ENCODE peak calls at places on chromosomes 5 and 9, in nine cellular contexts. One of them, this sample, is unnamed.

GRCh38 chr5:134435525-134435924 is 23.8 kb upstream of the CDKN2AIPNL start:
- DNase-seq in left ventricle myocardium inferior: no peak
- DNase-seq in CD8-positive, alpha-beta T cell: no peak
- DNase-seq in tibial artery: no peak
- DNase-seq in right cardiac atrium: no peak
- DNase-seq in transverse colon: no peak
- DNase-seq in cardiac muscle cell: no peak
- DNase-seq in fibroblast of lung: peak; percentile 82
- DNase-seq in caudate nucleus: no peak
- DNase-seq in this sample: no peak

GRCh38 chr9:128933731-128934130 is 12.9 kb downstream of the PHYHD1 start:
- DNase-seq in left ventricle myocardium inferior: peak; percentile 2
- DNase-seq in CD8-positive, alpha-beta T cell: no peak
- DNase-seq in tibial artery: no peak
- DNase-seq in right cardiac atrium: no peak
- DNase-seq in transverse colon: no peak
- DNase-seq in cardiac muscle cell: no peak
- DNase-seq in fibroblast of lung: no peak
- DNase-seq in caudate nucleus: no peak
- DNase-seq in this sample: no peak

GRCh38 chr5:59609501-59610265 is 283.8 kb downstream of the PDE4D start:
- DNase-seq in left ventricle myocardium inferior: no peak
- DNase-seq in CD8-positive, alpha-beta T cell: no peak
- DNase-seq in tibial artery: no peak
- DNase-seq in right cardiac atrium: no peak
- DNase-seq in transverse colon: no peak
- DNase-seq in cardiac muscle cell: peak; percentile 20
- DNase-seq in fibroblast of lung: peak; percentile 56
- DNase-seq in caudate nucleus: no peak
- DNase-seq in this sample: no peak

GRCh38 chr5:60577116-60577515 is 122.8 kb downstream of the DEPDC1B start:
- DNase-seq in left ventricle myocardium inferior: no peak
- DNase-seq in CD8-positive, alpha-beta T cell: no peak
- DNase-seq in tibial artery: no peak
- DNase-seq in right cardiac atrium: no peak
- DNase-seq in transverse colon: no peak
- DNase-seq in cardiac muscle cell: peak; percentile 39
- DNase-seq in fibroblast of lung: peak; percentile 79
- DNase-seq in caudate nucleus: no peak
- DNase-seq in this sample: no peak

GRCh38 chr5:132420706-132421272 is 51.3 kb downstream of the SLC22A5 start:
- DNase-seq in left ventricle myocardium inferior: no peak
- DNase-seq in CD8-positive, alpha-beta T cell: no peak
- DNase-seq in tibial artery: peak; percentile 42
- DNase-seq in right cardiac atrium: no peak
- DNase-seq in transverse colon: no peak
- DNase-seq in cardiac muscle cell: no peak
- DNase-seq in fibroblast of lung: no peak
- DNase-seq in caudate nucleus: no peak
- DNase-seq in this sample: no peak

GRCh38 chr5:76527685-76528161 is 95.5 kb downstream of the F2RL2 start:
- DNase-seq in left ventricle myocardium inferior: no peak
- DNase-seq in CD8-positive, alpha-beta T cell: no peak
- DNase-seq in tibial artery: no peak
- DNase-seq in right cardiac atrium: no peak
- DNase-seq in transverse colon: no peak
- DNase-seq in cardiac muscle cell: no peak
- DNase-seq in fibroblast of lung: peak; percentile 91
- DNase-seq in caudate nucleus: no peak
- DNase-seq in this sample: no peak

GRCh38 chr9:85040806-85041575 is 371.5 kb downstream of the NTRK2 start:
- DNase-seq in left ventricle myocardium inferior: no peak
- DNase-seq in CD8-positive, alpha-beta T cell: no peak
- DNase-seq in tibial artery: no peak
- DNase-seq in right cardiac atrium: peak; percentile 22
- DNase-seq in transverse colon: no peak
- DNase-seq in cardiac muscle cell: peak; percentile 46
- DNase-seq in fibroblast of lung: peak; percentile 25
- DNase-seq in caudate nucleus: peak; percentile 83
- DNase-seq in this sample: no peak

GRCh38 chr5:36744678-36745659 is 131.6 kb upstream of the NIPBL start:
- DNase-seq in left ventricle myocardium inferior: peak; percentile 58
- DNase-seq in CD8-positive, alpha-beta T cell: no peak
- DNase-seq in tibial artery: peak; percentile 47
- DNase-seq in right cardiac atrium: peak; percentile 63
- DNase-seq in transverse colon: peak; percentile 93
- DNase-seq in cardiac muscle cell: peak; percentile 82
- DNase-seq in fibroblast of lung: peak; percentile 62
- DNase-seq in caudate nucleus: peak; percentile 9
- DNase-seq in this sample: peak; percentile 78

GRCh38 chr5:139659673-139660072 is 11.5 kb downstream of the CXXC5 start:
- DNase-seq in left ventricle myocardium inferior: no peak
- DNase-seq in CD8-positive, alpha-beta T cell: no peak
- DNase-seq in tibial artery: no peak
- DNase-seq in right cardiac atrium: no peak
- DNase-seq in transverse colon: no peak
- DNase-seq in cardiac muscle cell: no peak
- DNase-seq in fibroblast of lung: peak; percentile 64
- DNase-seq in caudate nucleus: no peak
- DNase-seq in this sample: no peak

GRCh38 chr5:81718300-81718699 is 32.6 kb downstream of the SSBP2 start:
- DNase-seq in left ventricle myocardium inferior: no peak
- DNase-seq in CD8-positive, alpha-beta T cell: no peak
- DNase-seq in tibial artery: no peak
- DNase-seq in right cardiac atrium: no peak
- DNase-seq in transverse colon: no peak
- DNase-seq in cardiac muscle cell: peak; percentile 9
- DNase-seq in fibroblast of lung: no peak
- DNase-seq in caudate nucleus: no peak
- DNase-seq in this sample: no peak

GRCh38 chr9:104080983-104081382 is 13.1 kb upstream of the SMC2 start:
- DNase-seq in left ventricle myocardium inferior: no peak
- DNase-seq in CD8-positive, alpha-beta T cell: no peak
- DNase-seq in tibial artery: no peak
- DNase-seq in right cardiac atrium: no peak
- DNase-seq in transverse colon: no peak
- DNase-seq in cardiac muscle cell: no peak
- DNase-seq in fibroblast of lung: no peak
- DNase-seq in caudate nucleus: no peak
- DNase-seq in this sample: no peak

GRCh38 chr5:35117960-35118359 is 70.2 kb upstream of the AGXT2 start:
- DNase-seq in left ventricle myocardium inferior: no peak
- DNase-seq in CD8-positive, alpha-beta T cell: no peak
- DNase-seq in tibial artery: no peak
- DNase-seq in right cardiac atrium: no peak
- DNase-seq in transverse colon: no peak
- DNase-seq in cardiac muscle cell: peak; percentile 77
- DNase-seq in fibroblast of lung: peak; percentile 78
- DNase-seq in caudate nucleus: no peak
- DNase-seq in this sample: no peak

GRCh38 chr9:9612270-9612669 is 1000.5 kb downstream of the PTPRD start:
- DNase-seq in left ventricle myocardium inferior: no peak
- DNase-seq in CD8-positive, alpha-beta T cell: no peak
- DNase-seq in tibial artery: no peak
- DNase-seq in right cardiac atrium: no peak
- DNase-seq in transverse colon: peak; percentile 7
- DNase-seq in cardiac muscle cell: no peak
- DNase-seq in fibroblast of lung: no peak
- DNase-seq in caudate nucleus: no peak
- DNase-seq in this sample: no peak

GRCh38 chr9:127448112-127448805 is 2.9 kb downstream of the RPL12 start:
- DNase-seq in left ventricle myocardium inferior: no peak
- DNase-seq in CD8-positive, alpha-beta T cell: no peak
- DNase-seq in tibial artery: no peak
- DNase-seq in right cardiac atrium: no peak
- DNase-seq in transverse colon: no peak
- DNase-seq in cardiac muscle cell: no peak
- DNase-seq in fibroblast of lung: no peak
- DNase-seq in caudate nucleus: no peak
- DNase-seq in this sample: no peak

GRCh38 chr9:20264896-20265295 is 357.4 kb downstream of the MLLT3 start:
- DNase-seq in left ventricle myocardium inferior: no peak
- DNase-seq in CD8-positive, alpha-beta T cell: no peak
- DNase-seq in tibial artery: no peak
- DNase-seq in right cardiac atrium: no peak
- DNase-seq in transverse colon: no peak
- DNase-seq in cardiac muscle cell: no peak
- DNase-seq in fibroblast of lung: no peak
- DNase-seq in caudate nucleus: no peak
- DNase-seq in this sample: no peak

GRCh38 chr5:99000878-99001277 is 72.1 kb upstream of the CHD1 start:
- DNase-seq in left ventricle myocardium inferior: no peak
- DNase-seq in CD8-positive, alpha-beta T cell: no peak
- DNase-seq in tibial artery: no peak
- DNase-seq in right cardiac atrium: no peak
- DNase-seq in transverse colon: no peak
- DNase-seq in cardiac muscle cell: peak; percentile 69
- DNase-seq in fibroblast of lung: no peak
- DNase-seq in caudate nucleus: no peak
- DNase-seq in this sample: no peak

GRCh38 chr5:66344544-66344943 is 200.4 kb downstream of the SREK1 start:
- DNase-seq in left ventricle myocardium inferior: no peak
- DNase-seq in CD8-positive, alpha-beta T cell: no peak
- DNase-seq in tibial artery: no peak
- DNase-seq in right cardiac atrium: no peak
- DNase-seq in transverse colon: no peak
- DNase-seq in cardiac muscle cell: no peak
- DNase-seq in fibroblast of lung: no peak
- DNase-seq in caudate nucleus: no peak
- DNase-seq in this sample: no peak

GRCh38 chr5:144484124-144484897 is 313.6 kb downstream of the KCTD16 start:
- DNase-seq in left ventricle myocardium inferior: no peak
- DNase-seq in CD8-positive, alpha-beta T cell: no peak
- DNase-seq in tibial artery: no peak
- DNase-seq in right cardiac atrium: no peak
- DNase-seq in transverse colon: no peak
- DNase-seq in cardiac muscle cell: no peak
- DNase-seq in fibroblast of lung: peak; percentile 92
- DNase-seq in caudate nucleus: no peak
- DNase-seq in this sample: no peak

GRCh38 chr5:181188700-181189362 is 16.2 kb downstream of the TRIM7 start:
- DNase-seq in left ventricle myocardium inferior: peak; percentile 57
- DNase-seq in CD8-positive, alpha-beta T cell: peak; percentile 76
- DNase-seq in tibial artery: peak; percentile 85
- DNase-seq in right cardiac atrium: peak; percentile 61
- DNase-seq in transverse colon: peak; percentile 83
- DNase-seq in cardiac muscle cell: peak; percentile 79
- DNase-seq in fibroblast of lung: peak; percentile 70
- DNase-seq in caudate nucleus: no peak
- DNase-seq in this sample: peak; percentile 80

GRCh38 chr5:123813937-123814624 is 302.1 kb downstream of the CSNK1G3 start:
- DNase-seq in left ventricle myocardium inferior: no peak
- DNase-seq in CD8-positive, alpha-beta T cell: no peak
- DNase-seq in tibial artery: no peak
- DNase-seq in right cardiac atrium: no peak
- DNase-seq in transverse colon: no peak
- DNase-seq in cardiac muscle cell: peak; percentile 58
- DNase-seq in fibroblast of lung: peak; percentile 73
- DNase-seq in caudate nucleus: no peak
- DNase-seq in this sample: no peak
- H3K27ac ChIP-seq in left ventricle myocardium inferior: peak overlapping the region; percentile 71
- H3K27ac ChIP-seq in CD8-positive, alpha-beta T cell: no peak overlapping the region
- H3K27ac ChIP-seq in tibial artery: no peak overlapping the region
- H3K27ac ChIP-seq in right cardiac atrium: peak overlapping the region; percentile 96
- H3K27ac ChIP-seq in transverse colon: no peak overlapping the region
- H3K27ac ChIP-seq in cardiac muscle cell: peak overlapping the region; percentile 78
- H3K27ac ChIP-seq in fibroblast of lung: no peak overlapping the region
- H3K27ac ChIP-seq in caudate nucleus: peak overlapping the region; percentile 25
- H3K27ac ChIP-seq in this sample: no peak overlapping the region

GRCh38 chr9:97918641-97919040 is 3.7 kb downstream of the TRMO start:
- DNase-seq in left ventricle myocardium inferior: no peak
- DNase-seq in CD8-positive, alpha-beta T cell: no peak
- DNase-seq in tibial artery: no peak
- DNase-seq in right cardiac atrium: no peak
- DNase-seq in transverse colon: no peak
- DNase-seq in cardiac muscle cell: no peak
- DNase-seq in fibroblast of lung: no peak
- DNase-seq in caudate nucleus: no peak
- DNase-seq in this sample: no peak
- H3K27ac ChIP-seq in left ventricle myocardium inferior: no peak overlapping the region
- H3K27ac ChIP-seq in CD8-positive, alpha-beta T cell: peak overlapping the region; percentile 52
- H3K27ac ChIP-seq in tibial artery: no peak overlapping the region
- H3K27ac ChIP-seq in right cardiac atrium: no peak overlapping the region
- H3K27ac ChIP-seq in transverse colon: no peak overlapping the region
- H3K27ac ChIP-seq in cardiac muscle cell: no peak overlapping the region
- H3K27ac ChIP-seq in fibroblast of lung: no peak overlapping the region
- H3K27ac ChIP-seq in caudate nucleus: no peak overlapping the region
- H3K27ac ChIP-seq in this sample: no peak overlapping the region

GRCh38 chr9:136656795-136657611 is 5.7 kb upstream of the EGFL7 start:
- DNase-seq in left ventricle myocardium inferior: no peak
- DNase-seq in CD8-positive, alpha-beta T cell: no peak
- DNase-seq in tibial artery: no peak
- DNase-seq in right cardiac atrium: peak; percentile 43
- DNase-seq in transverse colon: no peak
- DNase-seq in cardiac muscle cell: no peak
- DNase-seq in fibroblast of lung: no peak
- DNase-seq in caudate nucleus: no peak
- DNase-seq in this sample: no peak
- H3K27ac ChIP-seq in left ventricle myocardium inferior: peak overlapping the region; percentile 92
- H3K27ac ChIP-seq in CD8-positive, alpha-beta T cell: no peak overlapping the region
- H3K27ac ChIP-seq in tibial artery: no peak overlapping the region
- H3K27ac ChIP-seq in right cardiac atrium: peak overlapping the region; percentile 83
- H3K27ac ChIP-seq in transverse colon: peak overlapping the region; percentile 44
- H3K27ac ChIP-seq in cardiac muscle cell: no peak overlapping the region
- H3K27ac ChIP-seq in fibroblast of lung: no peak overlapping the region
- H3K27ac ChIP-seq in caudate nucleus: peak overlapping the region; percentile 16
- H3K27ac ChIP-seq in this sample: peak overlapping the region; percentile 10

GRCh38 chr5:52925001-52925400 is 64.2 kb upstream of the ITGA2 start:
- DNase-seq in left ventricle myocardium inferior: no peak
- DNase-seq in CD8-positive, alpha-beta T cell: no peak
- DNase-seq in tibial artery: no peak
- DNase-seq in right cardiac atrium: no peak
- DNase-seq in transverse colon: no peak
- DNase-seq in cardiac muscle cell: peak; percentile 53
- DNase-seq in fibroblast of lung: no peak
- DNase-seq in caudate nucleus: no peak
- DNase-seq in this sample: no peak

GRCh38 chr5:52928664-52929063 is 60.5 kb upstream of the ITGA2 start:
- DNase-seq in left ventricle myocardium inferior: no peak
- DNase-seq in CD8-positive, alpha-beta T cell: no peak
- DNase-seq in tibial artery: no peak
- DNase-seq in right cardiac atrium: no peak
- DNase-seq in transverse colon: no peak
- DNase-seq in cardiac muscle cell: no peak
- DNase-seq in fibroblast of lung: no peak
- DNase-seq in caudate nucleus: no peak
- DNase-seq in this sample: no peak

GRCh38 chr5:52922384-52922783 is 66.8 kb upstream of the ITGA2 start:
- DNase-seq in left ventricle myocardium inferior: no peak
- DNase-seq in CD8-positive, alpha-beta T cell: no peak
- DNase-seq in tibial artery: no peak
- DNase-seq in right cardiac atrium: no peak
- DNase-seq in transverse colon: no peak
- DNase-seq in cardiac muscle cell: peak; percentile 90
- DNase-seq in fibroblast of lung: peak; percentile 81
- DNase-seq in caudate nucleus: no peak
- DNase-seq in this sample: no peak

GRCh38 chr5:52920929-52921328 is 68.2 kb upstream of the ITGA2 start:
- DNase-seq in left ventricle myocardium inferior: no peak
- DNase-seq in CD8-positive, alpha-beta T cell: no peak
- DNase-seq in tibial artery: no peak
- DNase-seq in right cardiac atrium: no peak
- DNase-seq in transverse colon: no peak
- DNase-seq in cardiac muscle cell: peak; percentile 42
- DNase-seq in fibroblast of lung: peak; percentile 9
- DNase-seq in caudate nucleus: no peak
- DNase-seq in this sample: no peak

GRCh38 chr5:52924458-52924857 is 64.7 kb upstream of the ITGA2 start:
- DNase-seq in left ventricle myocardium inferior: no peak
- DNase-seq in CD8-positive, alpha-beta T cell: no peak
- DNase-seq in tibial artery: no peak
- DNase-seq in right cardiac atrium: no peak
- DNase-seq in transverse colon: no peak
- DNase-seq in cardiac muscle cell: no peak
- DNase-seq in fibroblast of lung: no peak
- DNase-seq in caudate nucleus: no peak
- DNase-seq in this sample: no peak
- H3K27ac ChIP-seq in left ventricle myocardium inferior: no peak overlapping the region
- H3K27ac ChIP-seq in CD8-positive, alpha-beta T cell: no peak overlapping the region
- H3K27ac ChIP-seq in tibial artery: no peak overlapping the region
- H3K27ac ChIP-seq in right cardiac atrium: no peak overlapping the region
- H3K27ac ChIP-seq in transverse colon: no peak overlapping the region
- H3K27ac ChIP-seq in cardiac muscle cell: no peak overlapping the region
- H3K27ac ChIP-seq in fibroblast of lung: no peak overlapping the region
- H3K27ac ChIP-seq in caudate nucleus: no peak overlapping the region
- H3K27ac ChIP-seq in this sample: no peak overlapping the region